ENCODE peak calls at places on chromosome 4, in six cellular contexts. T, I, C, P, S and Q are unnamed samples.

GRCh38 chr4:10655968-10656367 is 28.6 kb downstream of the CLNK start:
- DNase-seq in T (no peak), I (no peak), C (no peak), P (no peak), S (no peak), Q (no peak)

GRCh38 chr4:68175562-68176155 is 46.0 kb upstream of the TMPRSS11F start:
- DNase-seq in T (no peak), I (peak; percentile 51), C (peak; percentile 70), P (peak; percentile 57), S (peak; percentile 8), Q (peak; percentile 64)

GRCh38 chr4:128560754-128561495 is 248.6 kb upstream of the JADE1 start:
- DNase-seq in T (no peak), I (no peak), C (no peak), P (no peak), S (no peak), Q (no peak)

GRCh38 chr4:114384629-114385028 is 214.0 kb upstream of the UGT8 start:
- DNase-seq in T (no peak), I (peak; percentile 7), C (peak; percentile 49), P (peak; percentile 58), S (no peak), Q (peak; percentile 45)

GRCh38 chr4:48033825-48034413 is 17.3 kb downstream of the NIPAL1 start:
- DNase-seq in T (no peak), I (no peak), C (no peak), P (peak; percentile 64), S (no peak), Q (no peak)

GRCh38 chr4:168593399-168593798 is 96.5 kb downstream of the PALLD start:
- DNase-seq in T (no peak), I (no peak), C (no peak), P (peak; percentile 72), S (no peak), Q (no peak)

GRCh38 chr4:170306208-170306607 is 216.5 kb upstream of the AADAT start:
- DNase-seq in T (no peak), I (no peak), C (no peak), P (no peak), S (no peak), Q (no peak)

GRCh38 chr4:168537556-168537955 is 40.7 kb downstream of the PALLD start:
- DNase-seq in T (no peak), I (no peak), C (no peak), P (no peak), S (no peak), Q (no peak)

GRCh38 chr4:73487233-73487632 is 5.7 kb downstream of the AFM start:
- DNase-seq in T (no peak), I (no peak), C (no peak), P (no peak), S (no peak), Q (no peak)

GRCh38 chr4:7206385-7206784 is 14.0 kb downstream of the SORCS2 start:
- DNase-seq in T (no peak), I (no peak), C (no peak), P (peak; percentile 21), S (no peak), Q (no peak)

GRCh38 chr4:11424000-11424399 is 4.7 kb downstream of the HS3ST1 start:
- DNase-seq in T (no peak), I (peak; percentile 10), C (peak; percentile 78), P (peak; percentile 6), S (peak; percentile 26), Q (no peak)